ENCODE peak calls at places on chromosome 2, in five cellular contexts. One of them, this sample, is unnamed.

GRCh38 chr2:123200035-123200434 is 825.1 kb upstream of the CNTNAP5 start:
- DNase-seq in activated gamma-delta T cell: no peak
- DNase-seq in GM12865: no peak
- DNase-seq in GM18507: no peak
- DNase-seq in HCEC 1CT: no peak
- DNase-seq in this sample: no peak

GRCh38 chr2:29209551-29209950 is 94.3 kb downstream of the CLIP4 start:
- DNase-seq in HCEC 1CT: no peak
- DNase-seq in GM18507: no peak
- DNase-seq in GM12865: no peak
- DNase-seq in activated gamma-delta T cell: no peak
- DNase-seq in this sample: no peak

GRCh38 chr2:200968162-200968561 is 4.7 kb upstream of the ORC2 start:
- DNase-seq in HCEC 1CT: no peak
- DNase-seq in activated gamma-delta T cell: no peak
- DNase-seq in GM18507: no peak
- DNase-seq in GM12865: no peak
- DNase-seq in this sample: no peak

GRCh38 chr2:46550686-46551404 is 71.5 kb downstream of the TMEM247 start:
- DNase-seq in HCEC 1CT: no peak
- DNase-seq in activated gamma-delta T cell: no peak
- DNase-seq in GM12865: no peak
- DNase-seq in GM18507: no peak
- DNase-seq in this sample: no peak

GRCh38 chr2:196983934-196984333 is 57.4 kb upstream of the PGAP1 start:
- DNase-seq in GM12865: no peak
- DNase-seq in GM18507: no peak
- DNase-seq in HCEC 1CT: peak
- DNase-seq in activated gamma-delta T cell: no peak
- DNase-seq in this sample: no peak

GRCh38 chr2:163553601-163554000 is 182.2 kb downstream of the FIGN start:
- DNase-seq in activated gamma-delta T cell: no peak
- DNase-seq in GM12865: no peak
- DNase-seq in GM18507: no peak
- DNase-seq in HCEC 1CT: no peak
- DNase-seq in this sample: peak

GRCh38 chr2:227687189-227687588 is 20.6 kb downstream of the SCYGR5 start:
- DNase-seq in GM12865: no peak
- DNase-seq in GM18507: no peak
- DNase-seq in HCEC 1CT: no peak
- DNase-seq in activated gamma-delta T cell: no peak
- DNase-seq in this sample: no peak

GRCh38 chr2:185507703-185508102 is 230.9 kb upstream of the FSIP2 start:
- DNase-seq in HCEC 1CT: no peak
- DNase-seq in activated gamma-delta T cell: no peak
- DNase-seq in GM12865: no peak
- DNase-seq in GM18507: no peak
- DNase-seq in this sample: no peak

GRCh38 chr2:44131177-44131576 is 37.5 kb upstream of the PPM1B start:
- DNase-seq in GM18507: no peak
- DNase-seq in HCEC 1CT: no peak
- DNase-seq in activated gamma-delta T cell: no peak
- DNase-seq in GM12865: no peak
- DNase-seq in this sample: no peak

GRCh38 chr2:157809212-157809611 is 66.9 kb downstream of the ACVR1 start:
- DNase-seq in GM18507: no peak
- DNase-seq in activated gamma-delta T cell: no peak
- DNase-seq in GM12865: no peak
- DNase-seq in HCEC 1CT: peak
- DNase-seq in this sample: no peak

GRCh38 chr2:66447676-66448075 is 12.8 kb downstream of the MEIS1 start:
- DNase-seq in GM18507: no peak
- DNase-seq in GM12865: no peak
- DNase-seq in HCEC 1CT: no peak
- DNase-seq in activated gamma-delta T cell: no peak
- DNase-seq in this sample: no peak

GRCh38 chr2:176398783-176399182 is 129.5 kb downstream of the MTX2 start:
- DNase-seq in HCEC 1CT: peak
- DNase-seq in activated gamma-delta T cell: no peak
- DNase-seq in GM18507: no peak
- DNase-seq in GM12865: no peak
- DNase-seq in this sample: no peak

GRCh38 chr2:221573430-221574230 is 1.5 kb upstream of the EPHA4 start:
- DNase-seq in activated gamma-delta T cell: peak
- DNase-seq in HCEC 1CT: peak
- DNase-seq in GM12865: peak
- DNase-seq in GM18507: peak
- DNase-seq in this sample: peak

This sample was measured in NCI-H748 treated with DMSO at 0.1 percent for 48 hours.